ENCODE peak calls at places on chromosome 12, in ten cellular contexts. G, P, C, Z, F, R, K, H, A and T are unnamed samples.

GRCh38 chr12:93970892-93971688 is 177.3 kb upstream of the PLXNC1 start:
- DNase-seq in G (no peak), P (peak), C (no peak), Z (no peak), F (no peak), R (no peak), K (no peak), H (peak), A (no peak), T (no peak)

GRCh38 chr12:50637870-50638481 is 125.9 kb upstream of the ATF1 start:
- DNase-seq in G (no peak), P (peak), C (peak), Z (no peak), F (peak), R (no peak), K (no peak), H (peak), A (no peak), T (no peak)

GRCh38 chr12:2049604-2050540 is 2.9 kb upstream of the CACNA1C start:
- DNase-seq in G (no peak), P (no peak), C (no peak), Z (no peak), F (peak), R (no peak), K (no peak), H (no peak), A (no peak), T (no peak)

GRCh38 chr12:52207895-52208294 is 16.1 kb upstream of the KRT80 start:
- DNase-seq in G (no peak), P (peak), C (no peak), Z (peak), F (peak), R (no peak), K (no peak), H (peak), A (no peak), T (no peak)

GRCh38 chr12:92431146-92431545 is 271.6 kb upstream of the PLEKHG7 start:
- DNase-seq in G (no peak), P (no peak), C (no peak), Z (no peak), F (no peak), R (peak), K (no peak), H (no peak), A (peak), T (peak)

GRCh38 chr12:32983968-32984367 is 87.4 kb upstream of the PKP2 start:
- DNase-seq in G (no peak), P (peak), C (peak), Z (no peak), F (no peak), R (peak), K (no peak), H (peak), A (no peak), T (no peak)

GRCh38 chr12:27083861-27084271 is 1.5 kb upstream of the C12orf71 start:
- DNase-seq in G (no peak), P (peak), C (peak), Z (no peak), F (peak), R (peak), K (no peak), H (no peak), A (no peak), T (no peak)

GRCh38 chr12:85448548-85449139 is 168.6 kb downstream of the ALX1 start:
- DNase-seq in G (no peak), P (peak), C (peak), Z (no peak), F (peak), R (no peak), K (no peak), H (no peak), A (no peak), T (no peak)

GRCh38 chr12:64083285-64084210 is 138.5 kb downstream of the KICS2 start:
- DNase-seq in G (no peak), P (peak), C (no peak), Z (no peak), F (peak), R (no peak), K (no peak), H (peak), A (no peak), T (no peak)

GRCh38 chr12:92971869-92972524 is 42.9 kb upstream of the EEA1 start:
- DNase-seq in G (no peak), P (peak), C (peak), Z (no peak), F (peak), R (no peak), K (no peak), H (peak), A (no peak), T (no peak)

GRCh38 chr12:76915381-76916169 is 36.8 kb upstream of the CSRP2 start:
- DNase-seq in G (no peak), P (no peak), C (no peak), Z (no peak), F (peak), R (no peak), K (no peak), H (no peak), A (no peak), T (no peak)

GRCh38 chr12:32265920-32266319 is 133.4 kb upstream of the FGD4 start:
- DNase-seq in G (no peak), P (no peak), C (no peak), Z (no peak), F (no peak), R (no peak), K (peak), H (no peak), A (no peak), T (no peak)